ENCODE peak calls at places on chromosomes 4 and X, in eight cellular contexts. H is right cardiac atrium; P is T-helper 2 cell; U is SK-N-MC; K is stimulated activated CD4-positive, alpha-beta T cell treated with anti-CD3 and anti-CD28 coated beads, Interleukin-12 subunit alpha, Interleukin-12 subunit beta, amount 100 ng/mL, for 4 hours; Y is RWPE1; C is cardiac muscle cell; T is anterior cingulate cortex. F is an unnamed sample.

GRCh38 chr4:190018201-190018920 is 8.7 kb downstream of the FRG2 start:
- DNase-seq in C (no peak), H (no peak), Y (no peak), K (no peak), T (no peak), U (no peak), P (no peak), F (no peak)

GRCh38 chrX:50697691-50698090 is 116.3 kb downstream of the SHROOM4 start:
- DNase-seq in Y (peak), K (no peak), U (no peak), T (no peak), P (no peak), C (peak), H (no peak), F (no peak)

GRCh38 chrX:10901290-10901633 is 209.9 kb upstream of the HCCS start:
- DNase-seq in Y (no peak), C (no peak), P (no peak), U (no peak), T (no peak), H (no peak), K (no peak), F (no peak)

GRCh38 chr4:87409420-87409939 is 12.9 kb upstream of the NUDT9 start:
- DNase-seq in Y (no peak), T (no peak), K (no peak), H (no peak), C (no peak), U (no peak), P (no peak), F (no peak)

GRCh38 chrX:72715546-72715945 is 1.4 kb upstream of the PHKA1 start:
- DNase-seq in U (no peak), T (no peak), C (no peak), K (no peak), Y (no peak), P (no peak), H (no peak), F (no peak)

GRCh38 chr4:163816494-163816893 is 322.0 kb downstream of the TMA16 start:
- DNase-seq in C (no peak), Y (no peak), P (no peak), H (no peak), K (no peak), U (no peak), T (no peak), F (no peak)

GRCh38 chrX:153400146-153401132 is 711 bp downstream of the PNMA6E start:
- DNase-seq in H (peak), C (peak), P (peak), U (no peak), Y (peak), K (peak), T (no peak), F (no peak)

GRCh38 chr4:74005528-74005927 is 7.1 kb upstream of the CXCL5 start:
- DNase-seq in K (no peak), Y (peak), P (no peak), C (no peak), H (no peak), T (no peak), U (no peak), F (no peak)

GRCh38 chr4:124334119-124334518 is 378.4 kb downstream of the ANKRD50 start:
- DNase-seq in C (peak), P (no peak), H (no peak), K (no peak), T (no peak), Y (peak), U (peak), F (no peak)

GRCh38 chrX:68060506-68061205 is 372.6 kb downstream of the OPHN1 start:
- DNase-seq in K (no peak), T (no peak), H (no peak), U (no peak), Y (no peak), P (no peak), C (no peak), F (no peak)

GRCh38 chr4:19844436-19844835 is 407.3 kb upstream of the SLIT2 start:
- DNase-seq in P (no peak), C (no peak), U (no peak), H (peak), Y (no peak), K (no peak), T (peak), F (no peak)

GRCh38 chr4:99947190-99947578 is 766 bp upstream of the DNAJB14 start:
- DNase-seq in P (no peak), C (peak), H (no peak), U (no peak), T (no peak), K (no peak), Y (no peak), F (no peak)

GRCh38 chrX:137032841-137033773 is 688 bp downstream of the GPR101 start:
- DNase-seq in C (no peak), T (no peak), H (no peak), Y (no peak), K (no peak), P (no peak), U (no peak), F (no peak)

GRCh38 chrX:154717824-154718223 is 33.1 kb downstream of the GAB3 start:
- DNase-seq in T (no peak), U (peak), C (no peak), Y (no peak), P (no peak), H (no peak), K (no peak), F (no peak)

GRCh38 chrX:65755786-65756185 is 88.3 kb downstream of the MSN start:
- DNase-seq in H (no peak), C (no peak), T (no peak), Y (peak), K (no peak), U (no peak), P (no peak), F (no peak)

GRCh38 chr4:112916868-112917267 is 132.6 kb upstream of the ANK2 start:
- DNase-seq in K (no peak), C (no peak), U (no peak), H (no peak), T (no peak), Y (no peak), P (no peak), F (no peak)